ENCODE peak calls at places on chromosomes 4 and X, in ten cellular contexts. E is T-helper 17 cell; W is stimulated activated CD8-positive, alpha-beta memory T cell treated with anti-CD3 and anti-CD28 coated beads, Interleukin-2, amount 100 ng/mL, for 48 hours; X is HEK293T; Q is cardiac fibroblast; B is heart right ventricle; J is epithelial cell of esophagus; M is AG20443; A is NCI-H1436; K is type B pancreatic cell. S is an unnamed sample.

GRCh38 chr4:179804440-179804839 is 2362.2 kb upstream of the AGA start:
- DNase-seq in E (no peak), M (no peak), W (no peak), A (no peak), X (no peak), Q (no peak), K (no peak), J (no peak), B (no peak), S (no peak)

GRCh38 chr4:89287945-89288344 is 19.7 kb downstream of the GPRIN3 start:
- DNase-seq in W (no peak), B (no peak), E (no peak), K (no peak), X (no peak), J (no peak), A (no peak), Q (no peak), M (no peak), S (no peak)

GRCh38 chr4:119040711-119041185 is 94.9 kb upstream of the MYOZ2 start:
- DNase-seq in A (no peak), B (no peak), J (peak), K (no peak), Q (peak), W (no peak), M (peak), E (no peak), X (no peak), S (no peak)

GRCh38 chr4:156303708-156304107 is 350.0 kb upstream of the CTSO start:
- DNase-seq in W (no peak), M (no peak), J (no peak), K (no peak), X (no peak), B (no peak), E (no peak), A (peak), Q (no peak), S (no peak)

GRCh38 chr4:77740480-77740879 is 78.7 kb downstream of the CNOT6L start:
- DNase-seq in M (no peak), J (no peak), X (no peak), E (no peak), A (no peak), K (no peak), W (no peak), B (no peak), Q (no peak), S (no peak)

GRCh38 chrX:3962511-3963350 is 249.3 kb upstream of the PRKX start:
- DNase-seq in B (no peak), M (peak), Q (peak), E (no peak), A (no peak), W (no peak), J (peak), K (no peak), X (peak), S (no peak)

GRCh38 chr4:124067031-124067430 is 645.5 kb downstream of the ANKRD50 start:
- DNase-seq in E (no peak), A (no peak), W (no peak), B (no peak), Q (no peak), J (peak), K (no peak), M (no peak), X (no peak), S (no peak)

GRCh38 chrX:7120578-7121219 is 26.8 kb upstream of the STS start:
- DNase-seq in W (no peak), B (no peak), Q (peak), M (no peak), X (no peak), E (no peak), J (no peak), A (no peak), K (no peak), S (no peak)

GRCh38 chr4:151957163-151957562 is 196.4 kb upstream of the GATB start:
- DNase-seq in J (no peak), M (no peak), Q (no peak), A (no peak), K (no peak), W (no peak), B (peak), X (peak), E (no peak), S (no peak)

GRCh38 chr4:53854991-53855885 is 209.2 kb downstream of the CHIC2 start:
- DNase-seq in K (no peak), J (peak), W (no peak), A (no peak), X (no peak), B (no peak), M (peak), E (no peak), Q (peak), S (no peak)

GRCh38 chr4:87056884-87057283 is 122.1 kb downstream of the AFF1 start:
- DNase-seq in E (no peak), Q (no peak), X (no peak), B (no peak), A (no peak), K (no peak), M (no peak), J (no peak), W (no peak), S (no peak)

GRCh38 chrX:154098551-154098950 is 1.0 kb upstream of the MECP2 start:
- DNase-seq in M (no peak), W (no peak), K (no peak), Q (no peak), X (no peak), J (no peak), A (no peak), B (no peak), E (no peak), S (no peak)

GRCh38 chr4:82268826-82269193 is 105.0 kb downstream of the HNRNPD start:
- DNase-seq in K (no peak), B (no peak), M (no peak), X (no peak), A (no peak), E (no peak), Q (no peak), J (no peak), W (no peak), S (no peak)

GRCh38 chr4:147122697-147123472 is 177.2 kb upstream of the TTC29 start:
- DNase-seq in M (no peak), Q (no peak), B (no peak), X (no peak), K (no peak), W (no peak), E (no peak), A (no peak), J (no peak), S (no peak)

GRCh38 chrX:143854006-143854405 is 29.9 kb upstream of the UBE2NL start:
- DNase-seq in Q (peak), W (no peak), E (no peak), M (peak), B (no peak), K (no peak), X (no peak), J (peak), A (no peak), S (no peak)

GRCh38 chrX:22276781-22277180 is 4.1 kb downstream of the CBLL2 start:
- DNase-seq in M (peak), X (no peak), B (no peak), K (no peak), Q (peak), J (peak), E (no peak), A (no peak), W (no peak), S (no peak)

GRCh38 chrX:46953597-46953996 is 41.4 kb downstream of the JADE3 start:
- DNase-seq in W (no peak), M (no peak), Q (no peak), E (no peak), J (no peak), B (peak), A (no peak), K (no peak), X (no peak), S (no peak)

GRCh38 chrX:77930581-77930980 is 20.1 kb downstream of the ATP7A start:
- DNase-seq in E (no peak), Q (no peak), B (no peak), J (no peak), K (no peak), W (no peak), M (no peak), A (no peak), X (no peak), S (no peak)

GRCh38 chr4:2741626-2742025 is 14.5 kb downstream of the TNIP2 start:
- DNase-seq in W (no peak), K (no peak), X (no peak), B (no peak), E (no peak), Q (peak), M (no peak), A (no peak), J (no peak), S (no peak)

S was measured in stimulated activated effector memory CD8-positive, alpha-beta T cell treated with anti-CD3 and anti-CD28 coated beads, Interleukin-12 subunit alpha, Interleukin-12 subunit beta, amount 100 ng/mL, for 72 hours.